ENCODE peak calls at places on chromosomes 16 and 17, in six cellular contexts. One of them, this sample, is unnamed.

GRCh38 chr17:37338847-37339246 is 36.9 kb upstream of the C17orf78 start:
- DNase-seq in HepG2: no peak
- DNase-seq in upper lobe of left lung: no peak
- DNase-seq in stomach: no peak
- DNase-seq in SK-N-SH: no peak
- DNase-seq in A549: no peak
- DNase-seq in this sample: no peak

GRCh38 chr17:76969598-76970172 is 101.5 kb downstream of the MGAT5B start:
- DNase-seq in HepG2: no peak
- DNase-seq in upper lobe of left lung: peak; percentile 30
- DNase-seq in stomach: no peak
- DNase-seq in SK-N-SH: peak; percentile 94
- DNase-seq in A549: no peak
- DNase-seq in this sample: no peak

GRCh38 chr17:3695723-3696411 is at the start of gene P2RX5:
- DNase-seq in HepG2: no peak
- DNase-seq in upper lobe of left lung: peak; percentile 29
- DNase-seq in stomach: no peak
- DNase-seq in SK-N-SH: peak; percentile 81
- DNase-seq in A549: no peak
- DNase-seq in this sample: no peak

GRCh38 chr17:81621494-81622230 is 15.2 kb downstream of the NPLOC4 start:
- DNase-seq in HepG2: no peak
- DNase-seq in upper lobe of left lung: no peak
- DNase-seq in stomach: peak; percentile 35
- DNase-seq in SK-N-SH: no peak
- DNase-seq in A549: no peak
- DNase-seq in this sample: peak; percentile 46

GRCh38 chr16:35391328-35391727 is 1931.9 kb downstream of the TP53TG3F start:
- DNase-seq in HepG2: peak; percentile 43
- DNase-seq in upper lobe of left lung: peak; percentile 38
- DNase-seq in stomach: no peak
- DNase-seq in SK-N-SH: peak; percentile 33
- DNase-seq in A549: no peak
- DNase-seq in this sample: no peak

GRCh38 chr17:10105513-10106001 is 92.8 kb downstream of the GAS7 start:
- DNase-seq in HepG2: no peak
- DNase-seq in upper lobe of left lung: no peak
- DNase-seq in stomach: no peak
- DNase-seq in SK-N-SH: no peak
- DNase-seq in A549: no peak
- DNase-seq in this sample: peak; percentile 56

GRCh38 chr17:73293480-73293911 is 18.3 kb downstream of the CDC42EP4 start:
- DNase-seq in HepG2: no peak
- DNase-seq in upper lobe of left lung: peak; percentile 90
- DNase-seq in stomach: peak; percentile 85
- DNase-seq in SK-N-SH: peak; percentile 22
- DNase-seq in A549: no peak
- DNase-seq in this sample: peak; percentile 80

GRCh38 chr17:47615766-47616424 is 33.8 kb upstream of the KPNB1 start:
- DNase-seq in HepG2: peak; percentile 52
- DNase-seq in upper lobe of left lung: no peak
- DNase-seq in stomach: no peak
- DNase-seq in SK-N-SH: peak; percentile 60
- DNase-seq in A549: peak; percentile 41
- DNase-seq in this sample: no peak

GRCh38 chr17:7479389-7480192 is at the start of gene ZBTB4:
- DNase-seq in HepG2: peak; percentile 59
- DNase-seq in upper lobe of left lung: peak; percentile 66
- DNase-seq in stomach: peak; percentile 65
- DNase-seq in SK-N-SH: peak; percentile 92
- DNase-seq in A549: peak; percentile 60
- DNase-seq in this sample: peak; percentile 68

GRCh38 chr17:49588726-49589555 is 13.3 kb downstream of the NXPH3 start:
- DNase-seq in HepG2: no peak
- DNase-seq in upper lobe of left lung: no peak
- DNase-seq in stomach: no peak
- DNase-seq in SK-N-SH: peak; percentile 18
- DNase-seq in A549: no peak
- DNase-seq in this sample: no peak

GRCh38 chr17:57338257-57338919 is 82.1 kb downstream of the MSI2 start:
- DNase-seq in HepG2: no peak
- DNase-seq in upper lobe of left lung: no peak
- DNase-seq in stomach: no peak
- DNase-seq in SK-N-SH: no peak
- DNase-seq in A549: no peak
- DNase-seq in this sample: no peak

GRCh38 chr16:10964039-10964890 is 19.9 kb downstream of the CLEC16A start:
- DNase-seq in HepG2: peak; percentile 74
- DNase-seq in upper lobe of left lung: peak; percentile 89
- DNase-seq in stomach: peak; percentile 87
- DNase-seq in SK-N-SH: peak; percentile 79
- DNase-seq in A549: peak; percentile 77
- DNase-seq in this sample: peak; percentile 84

GRCh38 chr17:58575511-58575910 is 61.1 kb upstream of the MTMR4 start:
- DNase-seq in HepG2: no peak
- DNase-seq in upper lobe of left lung: no peak
- DNase-seq in stomach: no peak
- DNase-seq in SK-N-SH: no peak
- DNase-seq in A549: no peak
- DNase-seq in this sample: no peak

GRCh38 chr17:66523378-66524174 is 221.2 kb downstream of the PRKCA start:
- DNase-seq in HepG2: no peak
- DNase-seq in upper lobe of left lung: no peak
- DNase-seq in stomach: no peak
- DNase-seq in SK-N-SH: no peak
- DNase-seq in A549: no peak
- DNase-seq in this sample: no peak

GRCh38 chr16:87653234-87653633 is 50.9 kb downstream of the JPH3 start:
- DNase-seq in HepG2: peak; percentile 38
- DNase-seq in upper lobe of left lung: no peak
- DNase-seq in stomach: no peak
- DNase-seq in SK-N-SH: peak; percentile 66
- DNase-seq in A549: peak; percentile 60
- DNase-seq in this sample: no peak

GRCh38 chr17:50151937-50152547 is 1.6 kb upstream of the PPP1R9B start:
- DNase-seq in HepG2: peak; percentile 87
- DNase-seq in upper lobe of left lung: peak; percentile 94
- DNase-seq in stomach: peak; percentile 83
- DNase-seq in SK-N-SH: peak; percentile 89
- DNase-seq in A549: peak; percentile 99
- DNase-seq in this sample: peak; percentile 83

GRCh38 chr17:74467221-74467951 is 952 bp downstream of the CD300A start:
- DNase-seq in HepG2: no peak
- DNase-seq in upper lobe of left lung: peak; percentile 50
- DNase-seq in stomach: peak; percentile 27
- DNase-seq in SK-N-SH: no peak
- DNase-seq in A549: no peak
- DNase-seq in this sample: no peak

GRCh38 chr16:67435758-67436164 is 4.8 kb downstream of the HSD11B2 start:
- DNase-seq in HepG2: no peak
- DNase-seq in upper lobe of left lung: no peak
- DNase-seq in stomach: no peak
- DNase-seq in SK-N-SH: no peak
- DNase-seq in A549: no peak
- DNase-seq in this sample: no peak

GRCh38 chr16:67177743-67178699 is 5.7 kb downstream of the MATCAP1 start:
- DNase-seq in HepG2: peak; percentile 65
- DNase-seq in upper lobe of left lung: peak; percentile 88
- DNase-seq in stomach: peak; percentile 88
- DNase-seq in SK-N-SH: peak; percentile 88
- DNase-seq in A549: peak; percentile 57
- DNase-seq in this sample: peak; percentile 60

GRCh38 chr17:5541610-5542202 is 42.6 kb downstream of the NLRP1 start:
- DNase-seq in HepG2: no peak
- DNase-seq in upper lobe of left lung: no peak
- DNase-seq in stomach: no peak
- DNase-seq in SK-N-SH: no peak
- DNase-seq in A549: no peak
- DNase-seq in this sample: no peak

GRCh38 chr16:86383488-86384262 is 126.7 kb upstream of the FOXF1 start:
- DNase-seq in HepG2: no peak
- DNase-seq in upper lobe of left lung: no peak
- DNase-seq in stomach: no peak
- DNase-seq in SK-N-SH: no peak
- DNase-seq in A549: peak; percentile 25
- DNase-seq in this sample: no peak

GRCh38 chr17:17071531-17072360 is 29.5 kb downstream of the MPRIP start:
- DNase-seq in HepG2: no peak
- DNase-seq in upper lobe of left lung: no peak
- DNase-seq in stomach: no peak
- DNase-seq in SK-N-SH: no peak
- DNase-seq in A549: no peak
- DNase-seq in this sample: no peak

GRCh38 chr16:56658476-56658875 is 717 bp downstream of the MT1F start:
- DNase-seq in HepG2: no peak
- DNase-seq in upper lobe of left lung: no peak
- DNase-seq in stomach: no peak
- DNase-seq in SK-N-SH: no peak
- DNase-seq in A549: no peak
- DNase-seq in this sample: no peak

DNA sequence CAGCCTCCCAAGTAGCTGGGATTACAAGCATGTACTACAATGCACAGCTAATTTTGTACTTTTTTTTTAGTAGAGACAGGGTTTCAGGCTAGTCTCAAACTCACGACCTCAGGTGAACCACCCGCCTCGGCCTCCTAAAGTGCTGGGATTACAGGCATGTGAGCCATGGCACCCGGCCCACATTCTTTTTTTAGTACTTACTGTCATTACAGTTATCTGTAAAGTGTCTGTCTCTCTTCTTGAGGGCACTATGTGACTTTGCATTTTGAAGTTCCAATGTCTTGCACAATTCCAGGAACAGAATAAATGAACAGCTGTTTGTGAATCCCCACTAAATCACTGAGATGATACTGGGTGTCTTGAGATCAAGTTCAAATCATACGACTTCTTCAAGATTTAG is 1540.3 kb downstream of the CDH11 start:
- DNase-seq in HepG2: no peak
- DNase-seq in upper lobe of left lung: no peak
- DNase-seq in stomach: no peak
- DNase-seq in SK-N-SH: no peak
- DNase-seq in A549: no peak
- DNase-seq in this sample: no peak
- TF ChIP-seq EP300 in HepG2: no peak
- TF ChIP-seq EP300 in upper lobe of left lung: no peak
- TF ChIP-seq EP300 in stomach: no peak
- TF ChIP-seq EP300 in SK-N-SH: no peak
- TF ChIP-seq EP300 in A549: no peak
- TF ChIP-seq EP300 in this sample: no peak

DNA sequence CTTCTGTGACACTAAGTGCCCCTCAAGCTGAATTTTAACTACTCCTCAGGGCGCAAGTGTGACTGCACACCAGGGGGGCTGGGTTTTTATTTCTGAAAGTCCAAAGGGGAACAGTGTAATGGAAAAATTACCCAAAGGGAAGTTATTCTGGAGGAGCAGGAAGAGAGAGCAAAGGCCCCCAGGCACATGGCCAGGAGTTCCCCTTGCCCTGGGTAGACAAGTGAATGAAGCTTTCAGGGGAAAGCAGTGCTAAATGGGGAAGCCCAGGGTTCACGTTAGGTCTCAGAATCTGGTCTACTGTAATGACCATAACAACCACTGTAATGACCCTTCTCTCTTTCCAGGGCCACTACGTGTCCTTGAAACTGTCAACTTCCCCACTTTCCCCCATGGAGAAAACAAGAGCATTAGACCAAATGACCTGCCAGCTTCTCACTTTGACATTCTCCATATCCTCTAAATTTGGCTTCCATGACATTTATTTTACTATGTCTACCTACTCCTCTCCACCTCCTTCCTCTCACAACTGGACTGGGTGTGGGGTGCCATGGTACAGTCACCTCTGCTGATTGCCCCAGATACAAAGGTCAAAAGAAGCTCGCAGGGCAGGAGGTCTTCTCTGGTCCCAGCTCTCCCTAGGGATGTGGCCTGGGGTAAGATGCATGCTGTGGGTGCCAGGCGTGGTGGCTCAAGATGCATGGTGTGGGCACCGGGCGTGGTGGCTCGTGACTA is 34.1 kb upstream of the MMP2 start:
- DNase-seq in HepG2: no peak
- DNase-seq in upper lobe of left lung: peak; percentile 69
- DNase-seq in stomach: no peak
- DNase-seq in SK-N-SH: no peak
- DNase-seq in A549: no peak
- DNase-seq in this sample: no peak
- TF ChIP-seq EP300 in HepG2: no peak
- TF ChIP-seq EP300 in upper lobe of left lung: no peak
- TF ChIP-seq EP300 in stomach: no peak
- TF ChIP-seq EP300 in SK-N-SH: no peak
- TF ChIP-seq EP300 in A549: no peak
- TF ChIP-seq EP300 in this sample: no peak

GRCh38 chr17:45276031-45276430 is 14.1 kb upstream of the SPATA32 start:
- DNase-seq in HepG2: no peak
- DNase-seq in upper lobe of left lung: no peak
- DNase-seq in stomach: no peak
- DNase-seq in SK-N-SH: no peak
- DNase-seq in A549: no peak
- DNase-seq in this sample: no peak

GRCh38 chr17:45277992-45278391 is 16.1 kb upstream of the SPATA32 start:
- DNase-seq in HepG2: no peak
- DNase-seq in upper lobe of left lung: peak; percentile 76
- DNase-seq in stomach: peak; percentile 67
- DNase-seq in SK-N-SH: no peak
- DNase-seq in A549: no peak
- DNase-seq in this sample: no peak

GRCh38 chr17:45279898-45280297 is 18.0 kb upstream of the SPATA32 start:
- DNase-seq in HepG2: no peak
- DNase-seq in upper lobe of left lung: no peak
- DNase-seq in stomach: no peak
- DNase-seq in SK-N-SH: no peak
- DNase-seq in A549: no peak
- DNase-seq in this sample: no peak

GRCh38 chr17:45274033-45274432 is 12.1 kb upstream of the SPATA32 start:
- DNase-seq in HepG2: no peak
- DNase-seq in upper lobe of left lung: no peak
- DNase-seq in stomach: no peak
- DNase-seq in SK-N-SH: no peak
- DNase-seq in A549: no peak
- DNase-seq in this sample: no peak

GRCh38 chr17:45277216-45277849 is 15.4 kb upstream of the SPATA32 start:
- DNase-seq in HepG2: peak; percentile 92
- DNase-seq in upper lobe of left lung: peak; percentile 97
- DNase-seq in stomach: peak; percentile 99
- DNase-seq in SK-N-SH: peak; percentile 67
- DNase-seq in A549: peak; percentile 96
- DNase-seq in this sample: peak; percentile 89
- TF ChIP-seq EP300 in HepG2: peak; percentile 20
- TF ChIP-seq EP300 in upper lobe of left lung: no peak
- TF ChIP-seq EP300 in stomach: no peak
- TF ChIP-seq EP300 in SK-N-SH: no peak
- TF ChIP-seq EP300 in A549: no peak
- TF ChIP-seq EP300 in this sample: no peak

DNA sequence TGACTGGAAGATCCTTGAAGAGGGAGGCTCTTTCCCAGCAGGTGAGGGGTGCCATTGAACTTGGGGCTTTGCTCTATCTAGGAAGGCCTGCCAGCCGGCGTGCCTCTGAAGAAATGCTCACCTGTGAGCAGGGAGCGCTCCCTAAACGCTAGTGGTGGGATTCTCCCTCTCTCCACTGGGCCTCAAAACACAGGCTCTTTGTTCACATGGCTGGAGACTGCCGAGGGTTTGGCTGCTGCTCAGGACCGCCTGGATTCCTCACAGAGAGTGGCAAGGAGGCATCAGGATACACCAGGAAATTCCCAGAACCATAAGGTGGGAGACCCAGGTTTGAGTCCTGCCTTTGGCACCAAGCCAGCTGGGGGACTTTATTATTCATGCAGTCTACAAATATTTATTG is 17.6 kb upstream of the TMEM11 start:
- DNase-seq in HepG2: no peak
- DNase-seq in upper lobe of left lung: no peak
- DNase-seq in stomach: no peak
- DNase-seq in SK-N-SH: no peak
- DNase-seq in A549: no peak
- DNase-seq in this sample: no peak
- TF ChIP-seq EP300 in HepG2: no peak
- TF ChIP-seq EP300 in upper lobe of left lung: no peak
- TF ChIP-seq EP300 in stomach: no peak
- TF ChIP-seq EP300 in SK-N-SH: no peak
- TF ChIP-seq EP300 in A549: no peak
- TF ChIP-seq EP300 in this sample: no peak